ENCODE peak calls at places on chromosomes 3 and 15, in nine cellular contexts. D, S, V, X, F, I, E, U and H are unnamed samples.

GRCh38 chr15:59273266-59273665 is 66.6 kb downstream of the LDHAL6B start:
- DNase-seq in D (no peak), V (no peak), X (no peak), E (no peak), S (no peak), U (no peak), I (no peak), F (no peak), H (no peak)

GRCh38 chr15:101489633-101490407 is at the start of gene PCSK6:
- DNase-seq in I (no peak), D (peak), S (no peak), E (no peak), V (no peak), U (no peak), F (peak), X (peak), H (no peak)

GRCh38 chr3:127706312-127706711 is 33.6 kb downstream of the ABTB1 start:
- DNase-seq in I (no peak), X (no peak), E (no peak), F (peak), V (peak), D (no peak), S (no peak), U (no peak), H (no peak)

GRCh38 chr15:43826029-43826507 is 734 bp upstream of the WDR76 start:
- DNase-seq in E (no peak), F (no peak), S (no peak), U (no peak), I (no peak), V (no peak), X (no peak), D (no peak), H (no peak)

GRCh38 chr15:93943607-93944006 is 287.8 kb upstream of the MCTP2 start:
- DNase-seq in V (no peak), X (peak), S (no peak), F (no peak), E (no peak), U (no peak), I (no peak), D (no peak), H (no peak)

GRCh38 chr15:58475573-58476524 is 44.1 kb downstream of the LIPC start:
- DNase-seq in U (peak), S (no peak), I (no peak), E (peak), F (no peak), V (no peak), X (peak), D (no peak), H (peak)

GRCh38 chr3:172061724-172062184 is 22.4 kb downstream of the FNDC3B start:
- DNase-seq in U (no peak), I (no peak), E (peak), S (no peak), F (no peak), D (no peak), V (no peak), X (no peak), H (peak)

GRCh38 chr3:66472313-66473134 is 28.3 kb downstream of the LRIG1 start:
- DNase-seq in F (no peak), V (no peak), E (no peak), I (peak), S (no peak), X (peak), U (no peak), D (no peak), H (peak)

GRCh38 chr3:188993140-188993539 is 178.6 kb upstream of the TPRG1 start:
- DNase-seq in I (no peak), F (no peak), S (no peak), U (no peak), X (no peak), D (no peak), V (no peak), E (no peak), H (peak)

GRCh38 chr15:29822685-29823459 is 604 bp upstream of the TJP1 start:
- DNase-seq in X (peak), F (peak), E (no peak), U (no peak), I (no peak), S (no peak), D (peak), V (no peak), H (peak)

GRCh38 chr3:39207361-39208192 is 15.2 kb upstream of the XIRP1 start:
- DNase-seq in E (peak), F (no peak), V (no peak), D (no peak), U (no peak), S (no peak), I (no peak), X (no peak), H (no peak)

GRCh38 chr3:189573004-189573403 is 58.2 kb upstream of the TP63 start:
- DNase-seq in S (no peak), U (no peak), D (no peak), I (no peak), E (no peak), V (no peak), F (no peak), X (peak), H (peak)

GRCh38 chr15:56868251-56868650 is 50.2 kb upstream of the TCF12 start:
- DNase-seq in D (no peak), U (no peak), V (no peak), F (no peak), I (no peak), E (no peak), S (no peak), X (no peak), H (no peak)

GRCh38 chr15:68402432-68403160 is 29.4 kb downstream of the ITGA11 start:
- DNase-seq in D (no peak), U (no peak), X (no peak), E (no peak), S (no peak), V (no peak), I (no peak), F (no peak), H (no peak)

GRCh38 chr3:162302983-162303624 is 806.5 kb downstream of the OTOL1 start:
- DNase-seq in F (no peak), S (no peak), U (no peak), X (no peak), E (no peak), V (no peak), D (no peak), I (no peak), H (no peak)

GRCh38 chr3:129549006-129549800 is 6.2 kb downstream of the H1-8 start:
- DNase-seq in F (no peak), D (no peak), E (no peak), V (no peak), X (peak), S (no peak), I (no peak), U (no peak), H (peak)

GRCh38 chr3:116034071-116034470 is 410.8 kb downstream of the GAP43 start:
- DNase-seq in I (no peak), E (no peak), V (no peak), D (no peak), F (no peak), S (no peak), U (no peak), X (no peak), H (no peak)

GRCh38 chr3:184381261-184382224 is 1.7 kb downstream of the CHRD start:
- DNase-seq in S (no peak), F (peak), U (no peak), E (no peak), D (peak), V (no peak), X (no peak), I (no peak), H (no peak)